ENCODE peak calls at places on chromosome 11, in six cellular contexts. U, R, H, F, E and B are unnamed samples.

GRCh38 chr11:2198621-2199365 is 27.2 kb upstream of the TH start:
- DNase-seq in E (no peak), U (no peak), H (no peak), R (no peak), F (no peak), B (no peak)

GRCh38 chr11:86926975-86927374 is 28.2 kb downstream of the FZD4 start:
- DNase-seq in F (no peak), H (no peak), U (no peak), E (no peak), R (no peak), B (no peak)

GRCh38 chr11:40280161-40281054 is 1179.0 kb downstream of the LRRC4C start:
- DNase-seq in U (no peak), E (no peak), R (no peak), H (no peak), F (no peak), B (no peak)

GRCh38 chr11:119015054-119015611 is 3.0 kb downstream of the RPS25 start:
- DNase-seq in U (no peak), R (no peak), H (no peak), F (no peak), E (no peak), B (no peak)

GRCh38 chr11:441418-442274 is at the start of gene ANO9:
- DNase-seq in R (no peak), E (no peak), U (peak), H (peak), F (peak), B (no peak)

GRCh38 chr11:120527111-120527748 is 15.7 kb downstream of the GRIK4 start:
- DNase-seq in H (no peak), R (no peak), E (peak), F (no peak), U (no peak), B (no peak)

GRCh38 chr11:9838961-9839360 is 175.1 kb downstream of the SWAP70 start:
- DNase-seq in U (peak), R (no peak), F (no peak), H (no peak), E (no peak), B (no peak)

GRCh38 chr11:24324211-24324610 is 172.6 kb upstream of the LUZP2 start:
- DNase-seq in E (peak), H (no peak), F (no peak), R (no peak), U (no peak), B (peak)

GRCh38 chr11:83272627-83273026 is 13.5 kb downstream of the CCDC90B start:
- DNase-seq in R (no peak), F (no peak), E (peak), U (peak), H (no peak), B (peak)

GRCh38 chr11:105130189-105130813 is 9.3 kb downstream of the CARD18 start:
- DNase-seq in U (peak), H (no peak), E (no peak), R (no peak), F (no peak), B (no peak)

GRCh38 chr11:44913502-44913901 is 37.2 kb downstream of the TP53I11 start:
- DNase-seq in E (no peak), F (no peak), H (no peak), U (no peak), R (no peak), B (no peak)

GRCh38 chr11:77442394-77443053 is 31.4 kb downstream of the PAK1 start:
- DNase-seq in R (no peak), F (no peak), U (no peak), E (no peak), H (no peak), B (no peak)

GRCh38 chr11:2316169-2316962 is 14.6 kb downstream of the TSPAN32 start:
- DNase-seq in F (no peak), H (no peak), E (no peak), U (no peak), R (no peak), B (no peak)

GRCh38 chr11:65278351-65278750 is 16.6 kb downstream of the POLA2 start:
- DNase-seq in R (no peak), F (no peak), E (peak), H (no peak), U (no peak), B (no peak)

GRCh38 chr11:47437746-47438418 is 11.1 kb downstream of the RAPSN start:
- DNase-seq in F (no peak), U (no peak), R (no peak), E (no peak), H (no peak), B (no peak)

GRCh38 chr11:81874627-81875026 is 859.0 kb downstream of the FAM181B start:
- DNase-seq in R (no peak), U (no peak), H (no peak), E (peak), F (no peak), B (no peak)

GRCh38 chr11:46524201-46524600 is 69.6 kb downstream of the AMBRA1 start:
- DNase-seq in E (no peak), F (no peak), U (no peak), R (no peak), H (no peak), B (no peak)

GRCh38 chr11:59463176-59463575 is 6.4 kb downstream of the OR4D6 start:
- DNase-seq in R (no peak), H (no peak), E (peak), F (no peak), U (no peak), B (no peak)

GRCh38 chr11:47466701-47467250 is 17.8 kb upstream of the RAPSN start:
- DNase-seq in U (no peak), H (no peak), E (peak), R (no peak), F (no peak), B (peak)

GRCh38 chr11:26862801-26863200 is 131.1 kb upstream of the FIBIN start:
- DNase-seq in R (no peak), E (no peak), H (no peak), F (no peak), U (no peak), B (no peak)

GRCh38 chr11:70650075-70650909 is 252.0 kb downstream of the CTTN start:
- DNase-seq in R (no peak), U (peak), E (peak), H (peak), F (no peak), B (peak)

GRCh38 chr11:1390603-1391164 is 950 bp downstream of the BRSK2 start:
- DNase-seq in H (no peak), F (no peak), R (no peak), U (no peak), E (no peak), B (no peak)

GRCh38 chr11:1200611-1201191 is 22.2 kb upstream of the MUC5B start:
- DNase-seq in R (no peak), U (no peak), F (no peak), H (no peak), E (no peak), B (no peak)

GRCh38 chr11:48043998-48044512 is 63.7 kb downstream of the PTPRJ start:
- DNase-seq in H (no peak), F (no peak), E (no peak), R (no peak), U (no peak), B (no peak)

GRCh38 chr11:15920856-15921629 is 435.3 kb downstream of the SOX6 start:
- DNase-seq in U (peak), R (no peak), H (no peak), F (no peak), E (no peak), B (no peak)

GRCh38 chr11:122102426-122102825 is 13.6 kb downstream of the BLID start:
- DNase-seq in E (no peak), H (no peak), F (no peak), U (no peak), R (no peak), B (no peak)

GRCh38 chr11:62418136-62418535 is 697 bp upstream of the SCGB1A1 start:
- DNase-seq in E (no peak), H (no peak), R (no peak), F (no peak), U (no peak), B (no peak)

GRCh38 chr11:8056810-8057463 is 24.1 kb upstream of the TUB start:
- DNase-seq in U (no peak), E (peak), H (no peak), R (no peak), F (no peak), B (no peak)

GRCh38 chr11:133425245-133425644 is 107.1 kb downstream of the OPCML start:
- DNase-seq in H (no peak), E (no peak), F (no peak), R (no peak), U (no peak), B (no peak)

GRCh38 chr11:34050536-34050935 is 995 bp upstream of the CAPRIN1 start:
- DNase-seq in R (no peak), E (peak), H (no peak), U (no peak), F (no peak), B (peak)

GRCh38 chr11:19307498-19307897 is 66.8 kb upstream of the E2F8 start:
- DNase-seq in E (no peak), R (no peak), H (no peak), U (no peak), F (no peak), B (no peak)

GRCh38 chr11:84564180-84564866 is 1062.8 kb downstream of the DLG2 start:
- DNase-seq in H (no peak), F (no peak), U (peak), R (no peak), E (peak), B (peak)